ENCODE peak calls at places on chromosomes 1 and 21, in four cellular contexts. W is HepG2, B is K562, C is GM12878. L is an unnamed sample.

GRCh38 chr1:234899041-234899787 is 229.4 kb downstream of the TOMM20 start:
- DNase-seq in W (peak; percentile 44), B (no peak), C (no peak), L (no peak)

GRCh38 chr21:26795866-26796329 is 49.3 kb downstream of the ADAMTS1 start:
- DNase-seq in W (no peak), B (no peak), C (no peak), L (peak; percentile 48)

GRCh38 chr1:109361649-109362048 is 36.1 kb downstream of the SORT1 start:
- DNase-seq in W (no peak), B (no peak), C (no peak), L (no peak)

GRCh38 chr1:108814343-108815125 is 42.4 kb downstream of the AKNAD1 start:
- DNase-seq in W (no peak), B (peak; percentile 26), C (no peak), L (no peak)

GRCh38 chr1:234611799-234612351 is 1.9 kb upstream of the IRF2BP2 start:
- DNase-seq in W (peak; percentile 96), B (peak; percentile 32), C (no peak), L (no peak)

GRCh38 chr1:241531195-241532172 is 694 bp upstream of the KMO start:
- DNase-seq in W (peak; percentile 71), B (peak; percentile 83), C (peak; percentile 66), L (peak; percentile 20)

GRCh38 chr1:88302843-88303486 is 381.1 kb upstream of the PKN2 start:
- DNase-seq in W (peak; percentile 8), B (no peak), C (no peak), L (peak; percentile 38)

GRCh38 chr1:245437401-245437800 is 282.6 kb downstream of the KIF26B start:
- DNase-seq in W (no peak), B (no peak), C (no peak), L (no peak)

GRCh38 chr1:84352298-84353106 is 45.8 kb upstream of the DNASE2B start:
- DNase-seq in W (no peak), B (no peak), C (no peak), L (no peak)

GRCh38 chr1:28917757-28918118 is 3.4 kb downstream of the EPB41 start:
- DNase-seq in W (no peak), B (no peak), C (no peak), L (no peak)

GRCh38 chr1:153538315-153538821 is 2.4 kb downstream of the S100A5 start:
- DNase-seq in W (peak; percentile 50), B (peak; percentile 86), C (no peak), L (peak; percentile 54)

GRCh38 chr1:18805116-18805515 is 54.3 kb downstream of the TAS1R2 start:
- DNase-seq in W (no peak), B (no peak), C (no peak), L (no peak)

GRCh38 chr1:24392982-24393645 is 20.5 kb downstream of the STPG1 start:
- DNase-seq in W (no peak), B (no peak), C (no peak), L (no peak)

GRCh38 chr1:159884296-159884695 is 15.7 kb downstream of the CFAP45 start:
- DNase-seq in W (no peak), B (no peak), C (no peak), L (no peak)

GRCh38 chr1:196651637-196652215 is at the start of gene CFH:
- DNase-seq in W (no peak), B (peak; percentile 70), C (no peak), L (no peak)

GRCh38 chr1:6185151-6185550 is 5.0 kb upstream of the CHD5 start:
- DNase-seq in W (no peak), B (no peak), C (no peak), L (no peak)

GRCh38 chr1:246210751-246211150 is 296.3 kb downstream of the SMYD3 start:
- DNase-seq in W (no peak), B (no peak), C (no peak), L (no peak)

GRCh38 chr1:85047144-85047471 is 1.2 kb downstream of the MCOLN3 start:
- DNase-seq in W (no peak), B (no peak), C (no peak), L (no peak)

GRCh38 chr21:28069446-28069845 is 923.2 kb downstream of the LTN1 start:
- DNase-seq in W (no peak), B (no peak), C (no peak), L (no peak)

GRCh38 chr1:228647523-228648444 is 87.5 kb upstream of the RHOU start:
- DNase-seq in W (peak; percentile 72), B (peak; percentile 25), C (no peak), L (peak; percentile 75)

GRCh38 chr1:228646717-228647522 is 88.4 kb upstream of the RHOU start:
- DNase-seq in W (peak; percentile 48), B (peak; percentile 14), C (no peak), L (peak; percentile 30)

GRCh38 chr1:228650141-228650540 is 85.1 kb upstream of the RHOU start:
- DNase-seq in W (no peak), B (peak; percentile 18), C (no peak), L (no peak)

GRCh38 chr1:228650946-228651345 is 84.3 kb upstream of the RHOU start:
- DNase-seq in W (no peak), B (no peak), C (no peak), L (no peak)

GRCh38 chr1:228648647-228649383 is 86.5 kb upstream of the RHOU start:
- DNase-seq in W (no peak), B (no peak), C (no peak), L (no peak)
- TF ChIP-seq TARDBP in W (no peak), B (no peak), C (no peak), L (no peak)

GRCh38 chr21:35614412-35614901 is 445.9 kb downstream of the SETD4 start:
- DNase-seq in W (no peak), B (peak; percentile 61), C (no peak), L (no peak)

GRCh38 chr21:35615325-35615724 is 445.0 kb downstream of the SETD4 start:
- DNase-seq in W (no peak), B (no peak), C (no peak), L (no peak)

GRCh38 chr21:35619184-35619583 is 441.1 kb downstream of the SETD4 start:
- DNase-seq in W (no peak), B (peak; percentile 18), C (no peak), L (no peak)

GRCh38 chr21:35616090-35616489 is 444.2 kb downstream of the SETD4 start:
- DNase-seq in W (no peak), B (no peak), C (no peak), L (no peak)

GRCh38 chr21:35617491-35617890 is 442.8 kb downstream of the SETD4 start:
- DNase-seq in W (no peak), B (no peak), C (no peak), L (no peak)
- TF ChIP-seq TARDBP in W (no peak), B (no peak), C (no peak), L (no peak)

DNA sequence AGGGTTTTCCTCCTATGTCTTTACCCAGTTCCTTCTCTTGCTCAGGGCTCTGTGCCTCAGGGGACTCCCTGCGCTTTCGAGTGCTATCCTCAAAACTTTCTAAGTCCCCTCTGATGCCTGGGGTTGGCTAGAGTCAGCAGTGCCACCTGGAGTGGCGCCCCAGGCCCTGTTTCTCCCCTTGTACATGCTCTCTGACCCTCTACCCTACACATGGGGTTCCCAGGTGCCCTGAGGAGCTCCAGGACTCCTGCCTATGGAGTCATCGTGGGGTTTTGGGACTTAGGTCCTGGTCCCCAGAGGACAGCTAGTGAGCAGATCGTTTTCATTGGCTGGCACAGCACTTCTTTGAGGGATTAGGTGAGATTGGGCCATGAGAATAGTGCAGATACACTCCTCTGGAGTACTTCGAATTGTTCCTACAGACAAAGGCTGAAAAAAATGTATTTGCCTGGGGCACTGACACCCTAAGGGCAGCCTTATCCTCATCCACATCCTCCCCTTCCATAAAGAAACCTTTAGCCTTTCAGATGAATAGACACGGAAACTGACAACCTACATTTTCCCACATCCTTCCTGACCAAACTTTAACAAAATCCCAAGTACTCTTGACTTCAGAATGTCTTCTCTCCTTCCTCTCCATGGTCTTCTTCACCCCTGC is 41.5 kb downstream of the LGR6 start:
- DNase-seq in W (no peak), B (no peak), C (no peak), L (no peak)
- TF ChIP-seq TARDBP in W (no peak), B (no peak), C (no peak), L (no peak)

DNA sequence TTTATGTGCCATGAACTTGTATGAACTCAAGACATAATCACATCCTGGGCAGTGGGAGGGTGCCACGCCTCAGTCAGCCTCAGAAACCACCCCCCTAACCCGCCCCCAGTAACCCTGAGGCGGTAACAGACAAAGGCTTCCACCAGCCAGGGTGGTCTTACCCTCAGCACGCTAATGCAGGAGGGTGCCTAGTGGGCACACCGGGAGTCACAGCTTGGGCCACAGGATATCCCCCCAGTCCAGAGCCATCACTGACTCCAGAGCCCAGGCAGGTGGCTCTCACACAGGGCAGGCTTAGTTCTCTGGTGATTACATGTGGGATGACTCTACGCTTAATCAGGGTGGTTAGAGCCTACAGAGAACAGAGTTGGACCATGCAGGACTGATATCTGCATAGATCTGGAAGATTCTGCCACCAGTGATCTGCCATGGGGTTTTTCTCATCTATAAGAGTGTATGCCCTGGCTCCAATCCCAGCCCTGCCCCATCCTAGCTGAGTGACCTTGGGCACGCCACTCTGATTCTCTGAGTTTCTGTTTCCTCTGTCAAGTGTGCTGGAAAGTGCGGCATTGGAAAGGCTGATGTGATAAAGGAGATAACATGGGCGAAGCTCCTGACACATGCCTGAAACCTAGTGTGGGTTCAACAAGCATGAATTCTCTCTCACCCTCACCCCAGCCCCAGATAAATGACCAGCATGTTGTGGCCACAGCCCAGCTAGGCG is 27.3 kb downstream of the OPTC start:
- DNase-seq in W (no peak), B (no peak), C (no peak), L (no peak)
- TF ChIP-seq TARDBP in W (no peak), B (no peak), C (no peak), L (no peak)

GRCh38 chr1:248348475-248348874 is at the start of gene OR14C36:
- DNase-seq in W (no peak), B (no peak), C (no peak), L (no peak)

GRCh38 chr1:248343451-248343850 is 5.1 kb upstream of the OR14C36 start:
- DNase-seq in W (no peak), B (no peak), C (no peak), L (no peak)
- TF ChIP-seq TARDBP in W (no peak), B (no peak), C (no peak), L (no peak)